ENCODE peak calls at places on chromosomes 2 and 18, in six cellular contexts. A, Z, I, T, G and N are unnamed samples.

GRCh38 chr2:120441744-120442471 is 96.0 kb downstream of the INHBB start:
- DNase-seq in A (peak), T (peak), I (no peak), Z (peak), G (peak), N (peak)

GRCh38 chr2:175805442-175806114 is 196.5 kb downstream of the LNPK start:
- DNase-seq in A (no peak), I (no peak), G (no peak), T (no peak), Z (no peak), N (no peak)

GRCh38 chr2:151334082-151334815 is 23.1 kb upstream of the TNFAIP6 start:
- DNase-seq in G (no peak), T (peak), I (no peak), A (peak), Z (peak), N (peak)

GRCh38 chr18:7904529-7904928 is 337.4 kb downstream of the PTPRM start:
- DNase-seq in A (peak), T (peak), Z (no peak), I (no peak), G (no peak), N (no peak)

GRCh38 chr2:60439219-60439974 is 114.1 kb downstream of the BCL11A start:
- DNase-seq in Z (peak), A (no peak), G (peak), T (no peak), I (peak), N (peak)

GRCh38 chr2:144456680-144457079 is 63.2 kb downstream of the ZEB2 start:
- DNase-seq in Z (peak), A (peak), T (peak), G (no peak), I (peak), N (no peak)

GRCh38 chr2:105595536-105595935 is 149.2 kb upstream of the NCK2 start:
- DNase-seq in I (no peak), G (no peak), Z (no peak), T (no peak), A (no peak), N (no peak)

GRCh38 chr2:182655750-182656149 is 60.3 kb upstream of the DNAJC10 start:
- DNase-seq in T (no peak), Z (no peak), A (no peak), I (no peak), G (no peak), N (no peak)

GRCh38 chr2:72033636-72034035 is 114.0 kb downstream of the CYP26B1 start:
- DNase-seq in A (no peak), T (no peak), G (no peak), I (peak), Z (peak), N (peak)

GRCh38 chr2:133817680-133818566 is 249.7 kb upstream of the NCKAP5 start:
- DNase-seq in T (peak), A (peak), Z (no peak), G (no peak), I (no peak), N (no peak)

GRCh38 chr2:26941486-26941885 is 29.0 kb upstream of the MAPRE3 start:
- DNase-seq in T (no peak), G (no peak), A (no peak), Z (no peak), I (no peak), N (no peak)

GRCh38 chr2:175855794-175856453 is 146.1 kb downstream of the LNPK start:
- DNase-seq in I (peak), T (peak), A (peak), Z (no peak), G (no peak), N (peak)

GRCh38 chr2:160371251-160372009 is 122.2 kb downstream of the RBMS1 start:
- DNase-seq in T (no peak), Z (no peak), A (no peak), I (no peak), G (no peak), N (peak)

DNA sequence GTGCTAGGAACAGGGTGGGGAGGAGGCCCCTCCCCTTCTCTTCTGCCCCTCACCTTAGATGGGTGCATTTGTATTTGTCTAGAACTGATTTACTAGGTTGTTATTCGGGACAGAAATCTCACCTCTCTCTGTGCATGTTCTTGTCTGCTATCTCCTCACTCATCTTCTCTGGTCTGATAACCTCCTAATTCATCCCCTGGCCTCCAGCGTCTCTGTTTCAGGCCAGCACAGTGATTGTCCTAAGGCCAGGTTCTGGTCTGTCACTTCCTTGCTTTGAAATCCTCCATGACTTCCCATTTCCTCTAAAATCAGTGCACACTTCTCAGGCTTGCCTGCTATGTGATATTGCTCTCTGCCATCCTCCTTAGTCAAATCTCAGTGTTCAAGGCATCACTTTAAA is 58.4 kb downstream of the CELF4 start:
- DNase-seq in G (no peak), I (no peak), A (no peak), T (no peak), Z (no peak), N (no peak)
- H3K27ac ChIP-seq in G (no peak), I (no peak), A (no peak), T (no peak), Z (no peak), N (no peak)

GRCh38 chr2:18209934-18210639 is 331.6 kb downstream of the KCNS3 start:
- DNase-seq in A (peak), G (no peak), I (no peak), Z (no peak), T (peak), N (no peak)
- H3K27ac ChIP-seq in A (no peak), G (no peak), I (no peak), Z (no peak), T (no peak), N (no peak)

GRCh38 chr2:40592223-40592622 is 140.3 kb upstream of the SLC8A1 start:
- DNase-seq in Z (no peak), G (peak), A (no peak), I (no peak), T (no peak), N (no peak)

GRCh38 chr2:40591785-40592184 is 139.9 kb upstream of the SLC8A1 start:
- DNase-seq in Z (no peak), T (no peak), A (no peak), I (no peak), G (no peak), N (no peak)
- H3K27ac ChIP-seq in Z (no peak), T (no peak), A (no peak), I (no peak), G (no peak), N (no peak)

DNA sequence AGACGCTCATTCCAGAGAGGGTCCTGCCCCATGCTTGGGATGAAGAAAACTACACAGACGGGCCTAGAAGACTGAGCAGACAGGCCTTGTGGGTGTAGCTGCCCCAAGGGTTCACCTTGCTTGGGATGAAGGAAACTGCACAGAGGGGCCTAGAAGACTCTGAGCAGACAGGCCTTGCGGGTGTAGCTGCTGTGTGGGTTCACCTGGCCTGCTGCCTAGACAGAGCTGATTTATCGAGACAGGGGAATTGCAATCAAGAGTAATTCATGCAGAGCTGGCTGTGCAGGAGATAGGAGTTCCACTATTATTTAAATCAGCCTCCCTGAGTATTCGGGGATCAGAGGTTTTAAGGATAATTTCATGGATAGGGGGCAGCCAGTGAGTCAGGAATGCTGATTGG is 341.3 kb downstream of the GALR1 start:
- DNase-seq in T (no peak), A (no peak), I (no peak), Z (no peak), G (no peak), N (no peak)
- H3K27ac ChIP-seq in T (no peak), A (no peak), I (no peak), Z (no peak), G (no peak), N (no peak)

GRCh38 chr2:16177671-16178180 is 237.4 kb downstream of the MYCN start:
- DNase-seq in I (no peak), Z (no peak), T (no peak), A (no peak), G (no peak), N (no peak)

GRCh38 chr2:16173893-16174692 is 233.7 kb downstream of the MYCN start:
- DNase-seq in Z (no peak), A (no peak), I (no peak), G (no peak), T (no peak), N (no peak)

GRCh38 chr2:16176971-16177480 is 236.7 kb downstream of the MYCN start:
- DNase-seq in G (no peak), Z (no peak), A (no peak), I (no peak), T (no peak), N (no peak)

GRCh38 chr2:16174693-16175045 is 234.3 kb downstream of the MYCN start:
- DNase-seq in T (no peak), I (no peak), A (no peak), G (no peak), Z (no peak), N (no peak)

DNA sequence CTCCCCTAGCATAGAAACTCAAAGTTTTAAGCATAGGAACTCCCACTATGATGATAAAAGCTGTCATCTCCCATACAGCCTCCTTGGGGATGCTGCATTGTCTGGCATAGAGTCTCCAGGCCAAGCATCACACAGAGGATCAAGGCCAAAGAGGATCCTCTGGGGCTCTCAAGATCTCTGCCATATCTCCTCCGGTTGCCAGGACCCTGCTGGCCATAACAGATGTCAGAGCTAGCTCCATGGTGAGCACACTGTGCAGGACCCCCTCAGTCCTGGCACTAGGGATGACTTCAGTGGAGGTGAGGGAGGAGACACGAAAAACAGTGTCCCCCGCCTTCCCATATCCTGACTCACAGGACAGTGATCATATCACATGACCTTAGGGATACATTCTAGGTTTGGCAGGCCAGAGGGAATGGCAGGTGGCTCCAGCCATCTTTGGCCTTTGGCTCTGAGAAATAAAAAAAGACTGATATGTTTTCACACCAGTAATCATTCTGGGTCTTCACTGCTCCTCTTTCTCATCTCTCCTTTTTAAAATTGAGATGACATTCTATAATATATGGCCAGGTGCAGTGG is 235.0 kb downstream of the MYCN start:
- DNase-seq in G (no peak), Z (no peak), I (no peak), T (no peak), A (no peak), N (no peak)
- H3K27ac ChIP-seq in G (no peak), Z (no peak), I (no peak), T (no peak), A (no peak), N (no peak)

GRCh38 chr2:42754776-42755140 is 9.2 kb downstream of the OXER1 start:
- DNase-seq in Z (no peak), T (no peak), G (no peak), I (no peak), A (no peak), N (no peak)
- H3K27ac ChIP-seq in Z (no peak), T (no peak), G (no peak), I (no peak), A (no peak), N (no peak)

DNA sequence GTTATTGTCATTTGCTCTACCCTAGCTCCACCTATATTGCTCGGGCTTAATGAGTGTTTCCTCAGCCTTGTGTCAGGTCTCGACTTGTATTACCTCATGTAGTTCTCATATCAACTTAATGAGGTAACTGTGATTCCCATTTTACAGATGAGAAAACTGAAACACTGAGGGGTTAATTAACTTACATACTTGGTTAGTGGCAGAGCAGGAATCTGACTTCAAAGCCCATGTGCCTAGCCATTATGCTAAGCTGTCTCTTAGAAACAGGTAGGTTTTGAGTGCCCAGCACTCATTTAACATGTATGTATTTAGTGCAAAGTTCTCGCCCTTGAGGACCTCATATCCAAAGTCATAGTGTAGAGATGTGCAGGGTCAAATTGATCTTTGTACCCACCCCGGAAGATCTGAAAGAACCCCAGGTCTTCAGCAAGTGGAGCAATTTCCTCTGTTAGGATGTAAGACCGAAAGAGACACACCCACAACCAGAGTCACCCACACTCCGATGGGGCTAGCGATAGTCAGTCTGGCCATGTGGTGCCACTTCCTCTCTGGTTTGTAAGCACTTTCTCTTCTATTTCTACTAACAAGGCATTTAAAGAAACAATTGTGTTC is 121.0 kb upstream of the SLC39A10 start:
- DNase-seq in I (peak), G (no peak), Z (peak), T (no peak), A (no peak), N (no peak)
- H3K27ac ChIP-seq in I (peak), G (no peak), Z (no peak), T (no peak), A (no peak), N (no peak)

DNA sequence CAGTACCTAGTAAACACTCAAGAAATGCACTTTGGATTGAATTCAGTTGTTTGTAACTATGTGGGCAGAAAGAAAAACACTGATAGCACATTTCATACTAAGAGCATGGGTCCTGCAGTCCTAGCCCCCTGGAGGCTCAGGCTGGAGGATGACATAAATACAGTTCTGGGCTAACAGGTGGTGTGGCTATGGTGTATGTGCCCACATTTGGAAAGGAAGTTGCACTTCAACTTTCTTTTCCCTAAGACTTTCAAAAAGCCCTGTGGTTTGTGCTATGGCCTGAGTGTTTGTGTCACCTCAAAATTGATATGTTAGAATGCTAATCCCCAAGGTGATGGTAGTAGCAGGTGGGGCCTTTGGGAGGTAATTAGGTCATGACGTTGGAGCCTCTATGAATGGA is 218.2 kb downstream of the CDCA7 start:
- DNase-seq in A (no peak), Z (no peak), T (no peak), G (no peak), I (no peak), N (no peak)
- H3K27ac ChIP-seq in A (no peak), Z (no peak), T (no peak), G (no peak), I (no peak), N (no peak)